ENCODE peak calls at places on chromosomes 11 and 22, in five cellular contexts. N is K562, R is GM12878, Q is WTC11, X is A549. T is an unnamed sample.

GRCh38 chr11:697028-697491 is 1.4 kb downstream of the TMEM80 start:
- DNase-seq in N (no peak), R (peak; percentile 56), Q (no peak), X (no peak), T (no peak)

GRCh38 chr11:57798905-57799559 is 37.4 kb downstream of the CTNND1 start:
- DNase-seq in N (peak; percentile 36), R (no peak), Q (no peak), X (peak; percentile 67), T (peak; percentile 69)

GRCh38 chr11:41201156-41201555 is 258.3 kb downstream of the LRRC4C start:
- DNase-seq in N (peak; percentile 5), R (no peak), Q (peak; percentile 75), X (peak; percentile 28), T (peak; percentile 21)

GRCh38 chr11:13668957-13669521 is 571 bp downstream of the FAR1 start:
- DNase-seq in N (peak; percentile 48), R (no peak), Q (no peak), X (peak; percentile 45), T (no peak)

GRCh38 chr22:36277482-36278291 is 24.8 kb downstream of the APOL1 start:
- DNase-seq in N (peak; percentile 67), R (no peak), Q (peak; percentile 74), X (peak; percentile 62), T (peak; percentile 61)

GRCh38 chr11:16011396-16011795 is 344.9 kb downstream of the SOX6 start:
- DNase-seq in N (no peak), R (no peak), Q (no peak), X (no peak), T (no peak)

GRCh38 chr11:842370-843002 is at the start of the genes POLR2L and TSPAN4:
- DNase-seq in N (peak; percentile 93), R (no peak), Q (peak; percentile 91), X (peak; percentile 94), T (peak; percentile 78)

GRCh38 chr11:512895-513595 is 6.0 kb upstream of the RNH1 start:
- DNase-seq in N (no peak), R (no peak), Q (no peak), X (no peak), T (no peak)

GRCh38 chr22:39270280-39270679 is 25.5 kb upstream of the PDGFB start:
- DNase-seq in N (no peak), R (no peak), Q (no peak), X (no peak), T (no peak)

GRCh38 chr22:44050766-44051747 is 27.0 kb downstream of the PARVB start:
- DNase-seq in N (no peak), R (no peak), Q (no peak), X (no peak), T (no peak)

GRCh38 chr11:113895367-113896155 is 9.0 kb upstream of the HTR3B start:
- DNase-seq in N (peak; percentile 9), R (no peak), Q (no peak), X (no peak), T (no peak)
- TF ChIP-seq ESRRA in N (no peak), R (no peak), Q (no peak), X (no peak), T (no peak)

DNA sequence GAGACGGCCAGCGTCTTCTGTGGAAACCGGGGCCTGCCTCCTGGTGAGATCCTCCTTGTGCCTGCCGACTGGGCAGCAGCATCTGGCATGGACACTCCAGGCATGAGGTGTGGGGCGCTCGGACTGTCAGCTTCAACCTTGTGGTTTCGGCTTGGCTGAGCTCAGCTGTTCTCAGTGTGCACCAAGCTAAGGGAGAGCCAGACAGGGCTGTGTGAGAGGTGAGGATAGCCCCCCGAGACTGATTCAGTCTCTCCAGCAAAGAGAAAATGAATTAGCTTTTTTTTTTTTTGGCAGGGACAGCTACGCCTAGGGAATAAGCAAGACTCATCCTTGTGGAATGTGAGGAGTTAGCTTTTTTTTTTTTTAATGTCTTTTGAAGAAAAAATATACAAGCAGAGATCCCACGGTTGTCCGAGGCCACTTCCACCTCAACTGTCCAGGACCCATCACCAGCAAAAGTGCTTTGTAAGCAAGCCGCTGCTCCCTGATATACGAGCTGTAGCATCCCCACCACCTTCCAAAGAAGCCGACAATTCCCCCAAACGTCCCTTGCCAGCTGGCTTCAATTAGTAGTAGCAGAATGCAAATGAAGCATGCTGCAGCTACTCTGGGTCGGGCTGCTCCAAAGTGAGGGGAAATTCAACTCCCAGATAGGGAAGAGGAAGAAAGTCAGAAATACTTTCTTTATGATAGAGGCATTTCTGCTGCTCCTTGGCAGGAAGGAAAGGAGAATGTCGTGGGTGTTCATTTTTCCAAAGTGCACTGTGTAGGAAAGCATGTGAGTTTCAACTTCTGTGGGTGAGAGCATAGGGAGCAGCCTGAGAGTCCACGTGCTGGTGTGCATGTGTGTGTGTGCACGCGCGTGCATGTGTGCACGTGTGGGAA is 9.8 kb upstream of the THY1 start:
- DNase-seq in N (no peak), R (no peak), Q (no peak), X (no peak), T (no peak)
- TF ChIP-seq ESRRA in N (no peak), R (no peak), Q (no peak), X (no peak), T (no peak)

GRCh38 chr11:61586792-61587430 is 6.0 kb upstream of the SYT7 start:
- DNase-seq in N (no peak), R (no peak), Q (no peak), X (no peak), T (peak; percentile 46)
- TF ChIP-seq ESRRA in N (no peak), R (no peak), Q (no peak), X (no peak), T (no peak)

DNA sequence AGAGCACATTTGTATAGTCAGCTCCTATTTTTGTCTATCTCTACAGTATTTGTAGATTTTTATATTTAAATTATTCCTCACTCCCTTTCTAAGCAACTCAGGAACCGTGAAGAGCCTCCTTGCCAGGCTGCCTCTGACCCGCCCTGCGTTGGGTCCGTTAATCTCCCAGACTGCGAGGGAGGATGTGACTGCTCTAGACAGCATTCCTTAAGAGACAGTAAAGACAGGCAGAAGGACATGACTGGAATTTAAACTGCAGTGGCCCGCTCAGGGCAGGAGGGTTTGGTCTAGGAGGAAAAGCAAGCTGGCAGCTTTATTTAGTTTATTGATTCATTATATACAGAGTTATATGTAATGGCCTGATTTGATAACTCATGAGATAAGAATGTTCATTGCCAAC is 413.7 kb downstream of the TMEM135 start:
- DNase-seq in N (no peak), R (no peak), Q (peak; percentile 11), X (no peak), T (no peak)
- TF ChIP-seq ESRRA in N (no peak), R (no peak), Q (no peak), X (no peak), T (no peak)